ENCODE peak calls at places on chromosomes 1 and 21, in six cellular contexts. R is IMR-90, K is H9, Z is neuronal stem cell, P is mesenchymal stem cell, U is H1. X is an unnamed sample.

GRCh38 chr1:184425449-184426277 is 38.8 kb downstream of the C1orf21 start:
- DNase-seq in R (no peak), K (no peak), Z (no peak), P (peak), U (no peak), X (no peak)

GRCh38 chr1:200526709-200527612 is 93.6 kb downstream of the KIF14 start:
- DNase-seq in R (peak), K (no peak), Z (no peak), P (peak), U (no peak), X (no peak)

GRCh38 chr1:60448866-60449265 is 375.3 kb upstream of the C1orf87 start:
- DNase-seq in R (no peak), K (no peak), Z (no peak), P (no peak), U (no peak), X (no peak)

GRCh38 chr1:230114245-230114651 is 47.2 kb downstream of the GALNT2 start:
- DNase-seq in R (peak), K (no peak), Z (no peak), P (no peak), U (no peak), X (no peak)

GRCh38 chr1:232282541-232282940 is 347.4 kb downstream of the SIPA1L2 start:
- DNase-seq in R (no peak), K (no peak), Z (no peak), P (no peak), U (no peak), X (no peak)

GRCh38 chr1:231808990-231809389 is 182.4 kb downstream of the DISC1 start:
- DNase-seq in R (peak), K (no peak), Z (no peak), P (peak), U (no peak), X (no peak)

GRCh38 chr1:39842726-39843305 is 40.5 kb downstream of the TRIT1 start:
- DNase-seq in R (no peak), K (no peak), Z (no peak), P (no peak), U (no peak), X (no peak)

GRCh38 chr1:11982010-11982392 is 1.8 kb downstream of the MFN2 start:
- DNase-seq in R (peak), K (no peak), Z (no peak), P (no peak), U (no peak), X (no peak)

GRCh38 chr1:215198021-215198420 is 115.5 kb downstream of the KCNK2 start:
- DNase-seq in R (no peak), K (no peak), Z (no peak), P (no peak), U (no peak), X (no peak)

GRCh38 chr1:220791287-220791686 is 4.6 kb downstream of the MTARC1 start:
- DNase-seq in R (no peak), K (no peak), Z (no peak), P (no peak), U (no peak), X (no peak)

GRCh38 chr1:164728719-164729118 is 169.7 kb downstream of the PBX1 start:
- DNase-seq in R (no peak), K (no peak), Z (no peak), P (no peak), U (no peak), X (no peak)

GRCh38 chr1:218674280-218674773 is 329.2 kb downstream of the TGFB2 start:
- DNase-seq in R (peak), K (peak), Z (peak), P (peak), U (peak), X (peak)

GRCh38 chr1:59098668-59099067 is 198.2 kb upstream of the FGGY start:
- DNase-seq in R (no peak), K (no peak), Z (no peak), P (no peak), U (no peak), X (no peak)

GRCh38 chr1:158873141-158873540 is 42.0 kb downstream of the MNDA start:
- DNase-seq in R (no peak), K (no peak), Z (no peak), P (no peak), U (no peak), X (no peak)

GRCh38 chr21:26837539-26837938 is 7.7 kb downstream of the ADAMTS1 start:
- DNase-seq in R (no peak), K (no peak), Z (no peak), P (peak), U (no peak), X (peak)

GRCh38 chr1:245715970-245716369 is 561.2 kb downstream of the KIF26B start:
- DNase-seq in R (peak), K (no peak), Z (no peak), P (peak), U (no peak), X (peak)

GRCh38 chr1:219555802-219556201 is 57.1 kb downstream of the ZC3H11B start:
- DNase-seq in R (peak), K (no peak), Z (no peak), P (no peak), U (no peak), X (peak)

GRCh38 chr1:88327391-88328267 is 356.4 kb upstream of the PKN2 start:
- DNase-seq in R (peak), K (no peak), Z (no peak), P (peak), U (peak), X (peak)

DNA sequence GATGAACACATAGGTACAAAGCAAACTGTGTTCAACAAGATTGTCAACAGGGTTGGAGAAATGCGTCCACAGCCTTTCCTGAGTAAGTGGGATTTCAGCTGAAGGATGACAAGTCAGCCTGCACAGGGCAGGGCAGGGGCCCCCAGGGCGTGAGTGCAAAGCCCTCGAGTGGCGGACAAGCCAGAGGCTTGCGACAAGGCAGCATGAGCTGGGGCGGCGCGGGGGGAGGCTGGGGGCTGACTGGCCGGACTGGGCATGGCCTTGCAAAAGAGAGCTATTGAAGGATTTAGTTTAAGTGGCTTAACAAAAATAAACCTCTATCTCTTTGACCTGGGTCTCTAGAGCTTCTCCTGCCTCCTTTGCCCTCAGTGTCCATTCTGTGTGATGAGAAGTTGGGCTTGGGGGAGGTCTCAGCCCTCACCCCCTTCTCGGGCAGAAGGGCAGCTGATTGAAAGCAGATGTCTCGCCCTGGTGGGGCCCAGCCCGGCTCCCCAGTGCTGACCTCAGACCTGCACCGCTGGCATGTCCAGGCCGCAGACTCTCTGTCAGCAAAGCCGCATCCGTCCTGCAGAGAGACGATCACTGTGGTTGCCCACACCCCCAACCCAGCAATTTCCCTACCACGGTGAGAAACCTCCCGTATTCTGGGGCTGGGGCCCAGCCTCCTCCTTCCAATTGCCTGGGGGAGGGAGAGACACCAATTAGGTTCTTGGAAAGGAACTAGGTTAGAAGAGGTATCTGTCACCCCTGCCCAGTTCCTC is 24.3 kb upstream of the EPS8L3 start:
- DNase-seq in R (no peak), K (peak), Z (no peak), P (peak), U (no peak), X (peak)
- H2AK5ac ChIP-seq in R (peak), K (no peak), Z (peak), P (peak), U (no peak), X (no peak)

GRCh38 chr1:229019647-229020281 is 251.1 kb upstream of the RAB4A start:
- DNase-seq in R (no peak), K (no peak), Z (no peak), P (no peak), U (no peak), X (no peak)
- H4K91ac ChIP-seq in R (no peak), K (no peak), Z (no peak), P (no peak), U (no peak), X (no peak)

GRCh38 chr1:47442844-47443529 is 5.1 kb downstream of the FOXD2 start:
- DNase-seq in R (no peak), K (no peak), Z (no peak), P (no peak), U (no peak), X (no peak)
- H2AK5ac ChIP-seq in R (no peak), K (no peak), Z (no peak), P (no peak), U (peak), X (no peak)

GRCh38 chr1:116711061-116711582 is 43.1 kb upstream of the CD2 start:
- DNase-seq in R (no peak), K (peak), Z (no peak), P (no peak), U (no peak), X (no peak)
- H4K91ac ChIP-seq in R (no peak), K (no peak), Z (no peak), P (no peak), U (no peak), X (no peak)

DNA sequence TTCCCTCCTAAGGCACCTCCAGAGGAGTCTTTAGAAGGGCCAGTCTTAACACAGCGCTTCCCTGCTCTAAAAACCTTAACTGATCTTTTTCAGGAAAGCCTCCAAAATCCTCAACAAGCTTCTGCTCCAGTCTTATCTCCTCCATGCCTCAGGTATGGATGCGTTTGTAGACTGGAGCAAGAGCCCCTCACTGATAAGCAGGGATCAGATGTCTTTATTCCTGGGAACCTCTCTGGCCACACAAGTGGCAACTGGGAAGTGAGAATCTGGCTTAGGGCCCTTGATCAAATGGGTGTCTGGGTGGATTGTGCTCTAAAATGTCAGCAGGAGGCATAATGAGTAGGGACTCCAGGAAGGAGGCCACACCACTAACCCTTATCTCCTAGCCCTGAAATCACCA is 1.4 kb downstream of the ZBTB8A start:
- DNase-seq in R (no peak), K (no peak), Z (no peak), P (peak), U (no peak), X (no peak)
- H2AK5ac ChIP-seq in R (peak), K (no peak), Z (no peak), P (no peak), U (no peak), X (no peak)

GRCh38 chr1:94773931-94774422 is 46.2 kb upstream of the SLC44A3 start:
- DNase-seq in R (peak), K (no peak), Z (no peak), P (peak), U (no peak), X (peak)
- H4K91ac ChIP-seq in R (peak), K (no peak), Z (no peak), P (peak), U (no peak), X (peak)

DNA sequence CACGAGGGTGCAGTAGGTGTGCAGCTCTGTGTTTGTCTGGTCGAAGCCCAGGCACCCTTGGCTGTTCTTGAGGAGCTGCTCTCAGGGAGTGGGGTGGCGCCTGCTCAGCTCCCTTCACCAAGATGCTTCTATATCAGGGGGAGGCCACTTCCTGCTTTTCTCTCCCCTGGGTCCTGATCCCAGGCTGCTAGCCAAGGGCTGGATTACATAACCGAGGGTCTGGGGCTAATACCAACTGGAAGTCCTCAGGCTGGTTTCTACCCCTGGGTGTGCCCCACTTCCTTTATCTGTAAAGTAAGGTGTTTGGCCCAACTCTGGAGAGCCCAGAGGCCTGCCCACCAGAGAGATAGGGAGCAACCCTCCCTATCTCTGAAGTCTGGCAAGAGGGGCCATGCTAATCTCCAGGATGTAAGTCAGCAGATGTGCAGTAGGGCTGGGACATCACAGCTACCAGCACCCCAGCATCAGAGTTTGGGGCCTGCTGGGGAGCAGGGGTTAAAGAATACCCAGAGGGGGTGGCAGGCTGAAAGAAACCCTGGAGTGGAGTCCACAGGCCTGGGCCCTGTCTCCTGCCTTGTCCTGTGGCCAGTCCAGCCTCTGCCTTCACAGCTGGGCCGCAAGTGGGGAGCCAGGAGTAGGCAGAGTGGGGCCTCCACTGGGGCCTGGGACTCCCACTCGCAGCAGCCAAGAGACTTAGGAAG is 2.1 kb downstream of the SELENBP1 start:
- DNase-seq in R (no peak), K (no peak), Z (no peak), P (no peak), U (no peak), X (no peak)
- H2AK5ac ChIP-seq in R (no peak), K (no peak), Z (peak), P (no peak), U (no peak), X (no peak)

GRCh38 chr1:177488722-177489121 is 318.0 kb downstream of the BRINP2 start:
- DNase-seq in R (no peak), K (no peak), Z (no peak), P (no peak), U (no peak), X (no peak)
- H4K91ac ChIP-seq in R (no peak), K (no peak), Z (no peak), P (no peak), U (no peak), X (no peak)